ENCODE peak calls at places on chromosomes 11 and 22, in five cellular contexts. One of them, this sample, is unnamed.

GRCh38 chr22:45468872-45469572 is 33.7 kb upstream of the FBLN1 start:
- DNase-seq in naive thymus-derived CD4-positive, alpha-beta T cell: no peak
- DNase-seq in aorta: no peak
- DNase-seq in lung: no peak
- DNase-seq in heart left ventricle: no peak
- DNase-seq in this sample: peak; percentile 25

GRCh38 chr22:39179841-39180335 is 27.4 kb upstream of the CBX7 start:
- DNase-seq in naive thymus-derived CD4-positive, alpha-beta T cell: no peak
- DNase-seq in aorta: no peak
- DNase-seq in lung: no peak
- DNase-seq in heart left ventricle: peak; percentile 16
- DNase-seq in this sample: no peak

GRCh38 chr22:26597026-26597425 is 7.1 kb upstream of the TPST2 start:
- DNase-seq in naive thymus-derived CD4-positive, alpha-beta T cell: no peak
- DNase-seq in aorta: no peak
- DNase-seq in lung: no peak
- DNase-seq in heart left ventricle: no peak
- DNase-seq in this sample: no peak

GRCh38 chr11:9003573-9004309 is at the start of gene NRIP3:
- DNase-seq in naive thymus-derived CD4-positive, alpha-beta T cell: peak; percentile 79
- DNase-seq in aorta: peak; percentile 85
- DNase-seq in lung: peak; percentile 56
- DNase-seq in heart left ventricle: peak; percentile 74
- DNase-seq in this sample: no peak

GRCh38 chr11:18066626-18067025 is 20.6 kb upstream of the TPH1 start:
- DNase-seq in naive thymus-derived CD4-positive, alpha-beta T cell: no peak
- DNase-seq in aorta: no peak
- DNase-seq in lung: no peak
- DNase-seq in heart left ventricle: no peak
- DNase-seq in this sample: no peak

GRCh38 chr11:34602245-34602644 is 18.6 kb upstream of the EHF start:
- DNase-seq in naive thymus-derived CD4-positive, alpha-beta T cell: no peak
- DNase-seq in aorta: no peak
- DNase-seq in lung: no peak
- DNase-seq in heart left ventricle: no peak
- DNase-seq in this sample: no peak

GRCh38 chr22:50008151-50009040 is 4.2 kb downstream of the IL17REL start:
- DNase-seq in naive thymus-derived CD4-positive, alpha-beta T cell: no peak
- DNase-seq in aorta: no peak
- DNase-seq in lung: no peak
- DNase-seq in heart left ventricle: no peak
- DNase-seq in this sample: no peak

GRCh38 chr22:26399288-26399687 is 29.8 kb upstream of the ASPHD2 start:
- DNase-seq in naive thymus-derived CD4-positive, alpha-beta T cell: no peak
- DNase-seq in aorta: no peak
- DNase-seq in lung: no peak
- DNase-seq in heart left ventricle: no peak
- DNase-seq in this sample: no peak

GRCh38 chr11:126282361-126282741 is 542 bp upstream of the TIRAP start:
- DNase-seq in naive thymus-derived CD4-positive, alpha-beta T cell: peak; percentile 51
- DNase-seq in aorta: peak; percentile 78
- DNase-seq in lung: peak; percentile 45
- DNase-seq in heart left ventricle: peak; percentile 47
- DNase-seq in this sample: no peak

GRCh38 chr11:130873766-130874165 is 42.5 kb downstream of the SNX19 start:
- DNase-seq in naive thymus-derived CD4-positive, alpha-beta T cell: no peak
- DNase-seq in aorta: no peak
- DNase-seq in lung: no peak
- DNase-seq in heart left ventricle: no peak
- DNase-seq in this sample: no peak

GRCh38 chr11:94449437-94449836 is 44.2 kb downstream of the MRE11 start:
- DNase-seq in naive thymus-derived CD4-positive, alpha-beta T cell: no peak
- DNase-seq in aorta: no peak
- DNase-seq in lung: no peak
- DNase-seq in heart left ventricle: no peak
- DNase-seq in this sample: peak; percentile 51

GRCh38 chr22:29314537-29315285 is 786 bp downstream of the RASL10A start:
- DNase-seq in naive thymus-derived CD4-positive, alpha-beta T cell: no peak
- DNase-seq in aorta: peak; percentile 44
- DNase-seq in lung: no peak
- DNase-seq in heart left ventricle: no peak
- DNase-seq in this sample: no peak

GRCh38 chr22:48654492-48654891 is 1173.2 kb downstream of the BRD1 start:
- DNase-seq in naive thymus-derived CD4-positive, alpha-beta T cell: no peak
- DNase-seq in aorta: no peak
- DNase-seq in lung: no peak
- DNase-seq in heart left ventricle: no peak
- DNase-seq in this sample: no peak

GRCh38 chr11:79570104-79570503 is 129.3 kb upstream of the TENM4 start:
- DNase-seq in naive thymus-derived CD4-positive, alpha-beta T cell: no peak
- DNase-seq in aorta: no peak
- DNase-seq in lung: no peak
- DNase-seq in heart left ventricle: no peak
- DNase-seq in this sample: no peak

GRCh38 chr22:48432721-48433518 is 1394.8 kb downstream of the BRD1 start:
- DNase-seq in naive thymus-derived CD4-positive, alpha-beta T cell: no peak
- DNase-seq in aorta: peak; percentile 12
- DNase-seq in lung: no peak
- DNase-seq in heart left ventricle: no peak
- DNase-seq in this sample: no peak

GRCh38 chr11:74169736-74170458 is 905 bp downstream of the C2CD3 start:
- DNase-seq in naive thymus-derived CD4-positive, alpha-beta T cell: no peak
- DNase-seq in aorta: no peak
- DNase-seq in lung: no peak
- DNase-seq in heart left ventricle: no peak
- DNase-seq in this sample: no peak

GRCh38 chr22:38844661-38845367 is 986 bp upstream of the NPTXR start:
- DNase-seq in naive thymus-derived CD4-positive, alpha-beta T cell: no peak
- DNase-seq in aorta: no peak
- DNase-seq in lung: no peak
- DNase-seq in heart left ventricle: no peak
- DNase-seq in this sample: no peak

GRCh38 chr22:49937758-49938564 is 19.5 kb downstream of the CRELD2 start:
- DNase-seq in naive thymus-derived CD4-positive, alpha-beta T cell: no peak
- DNase-seq in aorta: no peak
- DNase-seq in lung: no peak
- DNase-seq in heart left ventricle: no peak
- DNase-seq in this sample: no peak

GRCh38 chr11:38019072-38019775 is 1421.2 kb upstream of the RAG2 start:
- DNase-seq in naive thymus-derived CD4-positive, alpha-beta T cell: no peak
- DNase-seq in aorta: no peak
- DNase-seq in lung: no peak
- DNase-seq in heart left ventricle: no peak
- DNase-seq in this sample: peak; percentile 74

GRCh38 chr22:21041937-21042336 is 3.8 kb upstream of the LRRC74B start:
- DNase-seq in naive thymus-derived CD4-positive, alpha-beta T cell: no peak
- DNase-seq in aorta: no peak
- DNase-seq in lung: no peak
- DNase-seq in heart left ventricle: no peak
- DNase-seq in this sample: no peak

GRCh38 chr11:55726715-55727324 is 46.4 kb upstream of the OR5D13 start:
- DNase-seq in naive thymus-derived CD4-positive, alpha-beta T cell: no peak
- DNase-seq in aorta: no peak
- DNase-seq in lung: no peak
- DNase-seq in heart left ventricle: no peak
- DNase-seq in this sample: no peak

GRCh38 chr11:19646921-19647320 is 65.7 kb upstream of the NAV2 start:
- DNase-seq in naive thymus-derived CD4-positive, alpha-beta T cell: no peak
- DNase-seq in aorta: peak; percentile 76
- DNase-seq in lung: peak; percentile 55
- DNase-seq in heart left ventricle: no peak
- DNase-seq in this sample: peak; percentile 89

GRCh38 chr11:104897891-104898684 is at the start of gene CASP12:
- DNase-seq in naive thymus-derived CD4-positive, alpha-beta T cell: no peak
- DNase-seq in aorta: no peak
- DNase-seq in lung: no peak
- DNase-seq in heart left ventricle: no peak
- DNase-seq in this sample: no peak

GRCh38 chr11:94131363-94132115 is 2.9 kb downstream of the PANX1 start:
- DNase-seq in naive thymus-derived CD4-positive, alpha-beta T cell: no peak
- DNase-seq in aorta: peak; percentile 46
- DNase-seq in lung: no peak
- DNase-seq in heart left ventricle: peak; percentile 50
- DNase-seq in this sample: no peak

GRCh38 chr11:121412000-121412587 is 40.0 kb upstream of the SORL1 start:
- DNase-seq in naive thymus-derived CD4-positive, alpha-beta T cell: no peak
- DNase-seq in aorta: no peak
- DNase-seq in lung: no peak
- DNase-seq in heart left ventricle: no peak
- DNase-seq in this sample: no peak

GRCh38 chr11:65133724-65134123 is 595 bp downstream of the SYVN1 start:
- DNase-seq in naive thymus-derived CD4-positive, alpha-beta T cell: no peak
- DNase-seq in aorta: peak; percentile 72
- DNase-seq in lung: no peak
- DNase-seq in heart left ventricle: peak; percentile 49
- DNase-seq in this sample: no peak

GRCh38 chr11:96185220-96185768 is 157.7 kb downstream of the MAML2 start:
- DNase-seq in naive thymus-derived CD4-positive, alpha-beta T cell: no peak
- DNase-seq in aorta: no peak
- DNase-seq in lung: no peak
- DNase-seq in heart left ventricle: no peak
- DNase-seq in this sample: no peak

GRCh38 chr11:45264839-45265515 is 21.2 kb downstream of the SYT13 start:
- DNase-seq in naive thymus-derived CD4-positive, alpha-beta T cell: no peak
- DNase-seq in aorta: no peak
- DNase-seq in lung: no peak
- DNase-seq in heart left ventricle: no peak
- DNase-seq in this sample: peak; percentile 87

GRCh38 chr11:116375221-116375620 is 397.6 kb downstream of the BUD13 start:
- DNase-seq in naive thymus-derived CD4-positive, alpha-beta T cell: no peak
- DNase-seq in aorta: no peak
- DNase-seq in lung: no peak
- DNase-seq in heart left ventricle: no peak
- DNase-seq in this sample: no peak

GRCh38 chr11:116373107-116373506 is 399.7 kb downstream of the BUD13 start:
- DNase-seq in naive thymus-derived CD4-positive, alpha-beta T cell: no peak
- DNase-seq in aorta: no peak
- DNase-seq in lung: no peak
- DNase-seq in heart left ventricle: no peak
- DNase-seq in this sample: no peak

GRCh38 chr11:116373545-116373944 is 399.2 kb downstream of the BUD13 start:
- DNase-seq in naive thymus-derived CD4-positive, alpha-beta T cell: no peak
- DNase-seq in aorta: no peak
- DNase-seq in lung: no peak
- DNase-seq in heart left ventricle: no peak
- DNase-seq in this sample: no peak

GRCh38 chr11:116376054-116376453 is 396.7 kb downstream of the BUD13 start:
- DNase-seq in naive thymus-derived CD4-positive, alpha-beta T cell: no peak
- DNase-seq in aorta: no peak
- DNase-seq in lung: no peak
- DNase-seq in heart left ventricle: no peak
- DNase-seq in this sample: no peak

GRCh38 chr11:116374085-116374484 is 398.7 kb downstream of the BUD13 start:
- DNase-seq in naive thymus-derived CD4-positive, alpha-beta T cell: no peak
- DNase-seq in aorta: no peak
- DNase-seq in lung: no peak
- DNase-seq in heart left ventricle: no peak
- DNase-seq in this sample: no peak
- H3K36me3 ChIP-seq in naive thymus-derived CD4-positive, alpha-beta T cell: no peaks in the 10 kb centered on the region
- H3K36me3 ChIP-seq in aorta: no peaks in the 10 kb centered on the region
- H3K36me3 ChIP-seq in lung: no peaks in the 10 kb centered on the region
- H3K36me3 ChIP-seq in heart left ventricle: no peaks in the 10 kb centered on the region
- H3K36me3 ChIP-seq in this sample: no peaks in the 10 kb centered on the region

GRCh38 chr11:85685131-85685819 is 720 bp downstream of the CCDC89 start:
- DNase-seq in naive thymus-derived CD4-positive, alpha-beta T cell: no peak
- DNase-seq in aorta: peak; percentile 38
- DNase-seq in lung: no peak
- DNase-seq in heart left ventricle: peak; percentile 29
- DNase-seq in this sample: no peak
- H3K4me3 ChIP-seq in naive thymus-derived CD4-positive, alpha-beta T cell: no peak overlapping the region
- H3K4me3 ChIP-seq in aorta: peak overlapping the region; percentile 16
- H3K4me3 ChIP-seq in lung: no peak overlapping the region
- H3K4me3 ChIP-seq in heart left ventricle: peak overlapping the region; percentile 50
- H3K4me3 ChIP-seq in this sample: peak overlapping the region; percentile 12

GRCh38 chr22:41687901-41688364 is 734 bp downstream of the SNU13 start:
- DNase-seq in naive thymus-derived CD4-positive, alpha-beta T cell: no peak
- DNase-seq in aorta: peak; percentile 63
- DNase-seq in lung: no peak
- DNase-seq in heart left ventricle: no peak
- DNase-seq in this sample: no peak
- H3K27me3 ChIP-seq in naive thymus-derived CD4-positive, alpha-beta T cell: no peaks in the 10 kb centered on the region
- H3K27me3 ChIP-seq in aorta: no peaks in the 10 kb centered on the region
- H3K27me3 ChIP-seq in lung: no peaks in the 10 kb centered on the region
- H3K27me3 ChIP-seq in heart left ventricle: no peaks in the 10 kb centered on the region
- H3K27me3 ChIP-seq in this sample: no peaks in the 10 kb centered on the region

GRCh38 chr11:71482216-71482615 is 29.2 kb downstream of the NADSYN1 start:
- DNase-seq in naive thymus-derived CD4-positive, alpha-beta T cell: no peak
- DNase-seq in aorta: no peak
- DNase-seq in lung: no peak
- DNase-seq in heart left ventricle: no peak
- DNase-seq in this sample: no peak
- H3K36me3 ChIP-seq in naive thymus-derived CD4-positive, alpha-beta T cell: no peaks in the 10 kb centered on the region
- H3K36me3 ChIP-seq in aorta: peaks cover 5% of the 10 kb centered on the region
- H3K36me3 ChIP-seq in lung: peaks cover 76% of the 10 kb centered on the region
- H3K36me3 ChIP-seq in heart left ventricle: peaks cover 82% of the 10 kb centered on the region
- H3K36me3 ChIP-seq in this sample: peaks cover 4% of the 10 kb centered on the region